ENCODE peak calls at places on chromosomes 2 and 18, in nine cellular contexts. J is psoas muscle; X is aorta; P is neuronal stem cell; I is naive thymus-derived CD4-positive, alpha-beta T cell; B is A549; Q is lower lobe of right lung; S is ovary; A is foreskin keratinocyte. L is an unnamed sample.
A peak's percentile ranks its signal among the peaks of the same experiment; 100 is the strongest.

GRCh38 chr2:98359986-98360385 is 13.7 kb downstream of the CNGA3 start:
- DNase-seq in J (no peak), X (no peak), P (no peak), I (no peak), B (no peak), Q (no peak), S (no peak), A (no peak), L (no peak)

GRCh38 chr18:3305354-3305762 is 43.4 kb downstream of the MYL12B start:
- DNase-seq in J (no peak), X (no peak), P (no peak), I (no peak), B (peak; percentile 25), Q (no peak), S (no peak), A (peak; percentile 98), L (no peak)

GRCh38 chr2:131105950-131106801 is 1.0 kb downstream of the PLEKHB2 start:
- DNase-seq in J (peak; percentile 31), X (peak; percentile 68), P (no peak), I (no peak), B (peak; percentile 52), Q (peak; percentile 58), S (no peak), A (peak; percentile 26), L (no peak)

GRCh38 chr2:98736464-98736889 is 5.5 kb upstream of the MGAT4A start:
- DNase-seq in J (no peak), X (no peak), P (no peak), I (no peak), B (peak; percentile 24), Q (no peak), S (no peak), A (peak; percentile 26), L (no peak)

GRCh38 chr2:119126650-119127049 is 31.9 kb downstream of the C1QL2 start:
- DNase-seq in J (peak; percentile 28), X (no peak), P (peak; percentile 48), I (peak; percentile 11), B (peak; percentile 34), Q (peak; percentile 66), S (no peak), A (no peak), L (peak; percentile 86)

GRCh38 chr2:36290306-36290705 is 65.3 kb upstream of the CRIM1 start:
- DNase-seq in J (no peak), X (no peak), P (no peak), I (no peak), B (peak; percentile 4), Q (no peak), S (no peak), A (no peak), L (no peak)

GRCh38 chr2:174787485-174788205 is 23.4 kb upstream of the CHRNA1 start:
- DNase-seq in J (no peak), X (no peak), P (no peak), I (no peak), B (peak; percentile 41), Q (no peak), S (no peak), A (no peak), L (no peak)

GRCh38 chr2:173828189-173829157 is 136.7 kb downstream of the SP3 start:
- DNase-seq in J (no peak), X (no peak), P (no peak), I (no peak), B (no peak), Q (no peak), S (no peak), A (peak; percentile 24), L (no peak)

GRCh38 chr2:238820909-238821308 is 27.0 kb upstream of the TWIST2 start:
- DNase-seq in J (no peak), X (no peak), P (no peak), I (no peak), B (no peak), Q (no peak), S (no peak), A (no peak), L (no peak)

GRCh38 chr18:65547046-65547445 is 203.8 kb upstream of the CDH7 start:
- DNase-seq in J (no peak), X (no peak), P (no peak), I (no peak), B (no peak), Q (no peak), S (no peak), A (no peak), L (no peak)

GRCh38 chr2:155665704-155666103 is 666.8 kb downstream of the NR4A2 start:
- DNase-seq in J (no peak), X (no peak), P (no peak), I (no peak), B (no peak), Q (no peak), S (no peak), A (no peak), L (no peak)

GRCh38 chr2:216927163-216927562 is 67.3 kb upstream of the TNP1 start:
- DNase-seq in J (no peak), X (no peak), P (no peak), I (no peak), B (no peak), Q (no peak), S (no peak), A (no peak), L (no peak)

GRCh38 chr2:153408708-153409107 is 69.9 kb downstream of the RPRM start:
- DNase-seq in J (no peak), X (no peak), P (no peak), I (no peak), B (no peak), Q (no peak), S (no peak), A (no peak), L (no peak)

GRCh38 chr2:223786943-223787342 is 50.4 kb downstream of the AP1S3 start:
- DNase-seq in J (no peak), X (no peak), P (no peak), I (no peak), B (no peak), Q (no peak), S (no peak), A (no peak), L (no peak)

GRCh38 chr2:223787358-223787757 is 50.0 kb downstream of the AP1S3 start:
- DNase-seq in J (no peak), X (no peak), P (no peak), I (no peak), B (no peak), Q (no peak), S (no peak), A (no peak), L (no peak)

GRCh38 chr2:223781560-223781959 is 55.8 kb downstream of the AP1S3 start:
- DNase-seq in J (no peak), X (no peak), P (no peak), I (no peak), B (no peak), Q (no peak), S (no peak), A (no peak), L (no peak)

GRCh38 chr2:223786236-223786635 is 51.1 kb downstream of the AP1S3 start:
- DNase-seq in J (no peak), X (no peak), P (no peak), I (no peak), B (no peak), Q (no peak), S (no peak), A (no peak), L (no peak)

GRCh38 chr2:223784221-223784772 is 53.1 kb downstream of the AP1S3 start:
- DNase-seq in J (no peak), X (no peak), P (no peak), I (no peak), B (no peak), Q (no peak), S (no peak), A (no peak), L (no peak)
- H3K27ac ChIP-seq in J (no peak overlapping the region), X (no peak overlapping the region), P (no peak overlapping the region), I (no peak overlapping the region), B (no peak overlapping the region), Q (no peak overlapping the region), S (no peak overlapping the region), A (no peak overlapping the region), L (no peak overlapping the region)

DNA sequence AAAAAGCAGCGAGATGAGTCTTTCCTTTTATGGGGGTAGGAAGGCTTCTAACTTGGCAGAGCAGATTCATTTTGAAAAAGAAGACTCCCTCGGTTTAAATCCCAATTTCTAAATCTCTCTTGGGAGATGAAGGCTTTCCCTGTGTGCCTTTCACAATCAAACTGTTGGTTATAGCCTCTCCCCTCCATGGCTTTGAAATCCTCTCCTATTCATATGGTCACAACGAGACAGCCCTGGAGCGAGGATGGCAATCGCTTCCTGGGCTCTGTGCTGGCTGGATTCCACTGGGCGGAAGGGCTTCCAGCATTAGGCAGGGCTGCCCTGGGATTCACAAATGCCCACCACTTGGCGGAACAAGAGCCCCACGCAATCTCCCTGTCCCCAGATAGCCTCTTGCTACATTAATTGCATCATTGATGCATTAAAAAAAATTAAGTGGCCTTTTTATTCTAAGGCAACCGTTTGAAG is 1.6 kb downstream of the CAVIN2 start:
- DNase-seq in J (peak; percentile 31), X (no peak), P (no peak), I (no peak), B (peak; percentile 40), Q (peak; percentile 53), S (peak; percentile 54), A (no peak), L (no peak)
- H3K27ac ChIP-seq in J (peak overlapping the region; percentile 56), X (no peak overlapping the region), P (no peak overlapping the region), I (no peak overlapping the region), B (peak overlapping the region; percentile 71), Q (peak overlapping the region; percentile 95), S (peak overlapping the region; percentile 60), A (no peak overlapping the region), L (peak overlapping the region; percentile 85)

DNA sequence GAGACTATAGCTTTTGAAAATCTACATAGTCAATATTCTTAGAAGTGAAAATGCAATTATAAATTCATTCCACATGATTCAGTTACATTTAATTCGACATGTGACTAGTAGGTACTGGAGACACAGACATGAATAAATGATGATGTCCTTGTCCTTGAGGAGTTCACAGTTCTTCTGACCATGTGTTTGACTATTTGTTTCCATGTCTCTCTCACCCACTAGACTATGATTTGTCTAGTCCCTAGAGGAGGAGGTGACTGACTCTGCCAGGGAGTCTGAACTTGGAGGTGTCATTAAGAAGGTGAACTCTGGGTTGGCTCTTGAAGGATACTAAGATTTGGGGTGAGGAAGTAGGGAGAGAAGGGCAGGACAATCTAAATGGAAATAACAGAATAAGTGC is 20.7 kb upstream of the UGP2 start:
- DNase-seq in J (no peak), X (no peak), P (no peak), I (no peak), B (no peak), Q (no peak), S (no peak), A (no peak), L (no peak)
- H3K27ac ChIP-seq in J (peak overlapping the region; percentile 51), X (no peak overlapping the region), P (no peak overlapping the region), I (no peak overlapping the region), B (no peak overlapping the region), Q (no peak overlapping the region), S (no peak overlapping the region), A (no peak overlapping the region), L (no peak overlapping the region)

GRCh38 chr2:121405233-121405632 is 120.2 kb upstream of the TFCP2L1 start:
- DNase-seq in J (no peak), X (no peak), P (no peak), I (no peak), B (no peak), Q (no peak), S (no peak), A (no peak), L (no peak)

GRCh38 chr2:121412349-121412748 is 118.3 kb upstream of the RNU4ATAC start:
- DNase-seq in J (no peak), X (no peak), P (no peak), I (no peak), B (no peak), Q (no peak), S (no peak), A (no peak), L (no peak)

GRCh38 chr2:121408641-121409040 is 122.0 kb upstream of the RNU4ATAC start:
- DNase-seq in J (no peak), X (no peak), P (no peak), I (no peak), B (no peak), Q (no peak), S (no peak), A (no peak), L (no peak)

GRCh38 chr2:121409388-121409787 is 121.3 kb upstream of the RNU4ATAC start:
- DNase-seq in J (no peak), X (no peak), P (no peak), I (no peak), B (no peak), Q (no peak), S (no peak), A (no peak), L (no peak)
- H3K27ac ChIP-seq in J (no peak overlapping the region), X (no peak overlapping the region), P (no peak overlapping the region), I (no peak overlapping the region), B (no peak overlapping the region), Q (no peak overlapping the region), S (no peak overlapping the region), A (no peak overlapping the region), L (no peak overlapping the region)

L was measured in left lung.